ENCODE peak calls at places on chromosomes 5 and 9, in five cellular contexts. N is cardiac muscle cell; Z is GM23248; D is heart right ventricle; Y is CD8-positive, alpha-beta T cell. E is an unnamed sample.
A peak's percentile ranks its signal among the peaks of the same experiment; 100 is the strongest.

GRCh38 chr9:133121200-133122166 is at the start of gene RALGDS:
- DNase-seq in N (peak; percentile 88), Z (peak; percentile 97), D (peak; percentile 91), Y (peak; percentile 93), E (peak; percentile 89)

GRCh38 chr9:110835404-110835803 is 166.8 kb downstream of the MUSK start:
- DNase-seq in N (peak; percentile 88), Z (peak; percentile 85), D (no peak), Y (no peak), E (no peak)

GRCh38 chr9:96408409-96409280 is 9.5 kb downstream of the ZNF367 start:
- DNase-seq in N (no peak), Z (no peak), D (no peak), Y (no peak), E (no peak)

GRCh38 chr5:10863763-10864383 is 102.8 kb upstream of the DAP start:
- DNase-seq in N (peak; percentile 48), Z (peak; percentile 64), D (peak; percentile 38), Y (peak; percentile 59), E (no peak)

GRCh38 chr9:135080286-135081263 is 6.9 kb upstream of the OLFM1 start:
- DNase-seq in N (no peak), Z (no peak), D (no peak), Y (no peak), E (no peak)

GRCh38 chr5:6818594-6819512 is 105.6 kb downstream of the TENT4A start:
- DNase-seq in N (no peak), Z (peak; percentile 14), D (no peak), Y (no peak), E (no peak)

GRCh38 chr9:131270171-131271015 is 5.9 kb downstream of the FAM78A start:
- DNase-seq in N (peak; percentile 32), Z (no peak), D (peak; percentile 92), Y (peak; percentile 73), E (peak; percentile 88)

GRCh38 chr5:1446602-1447343 is 1.5 kb upstream of the SLC6A3 start:
- DNase-seq in N (no peak), Z (no peak), D (no peak), Y (peak; percentile 45), E (no peak)

GRCh38 chr9:110975969-110976368 is 62.3 kb downstream of the LPAR1 start:
- DNase-seq in N (peak; percentile 49), Z (peak; percentile 57), D (no peak), Y (no peak), E (no peak)

GRCh38 chr5:109743770-109744212 is 54.1 kb downstream of the MAN2A1 start:
- DNase-seq in N (peak; percentile 79), Z (peak; percentile 97), D (no peak), Y (no peak), E (no peak)

GRCh38 chr9:38347946-38348345 is 44.6 kb upstream of the ALDH1B1 start:
- DNase-seq in N (no peak), Z (no peak), D (no peak), Y (no peak), E (no peak)

GRCh38 chr5:83472213-83472507 is 616 bp downstream of the VCAN start:
- DNase-seq in N (peak; percentile 14), Z (no peak), D (no peak), Y (no peak), E (no peak)

GRCh38 chr9:91036356-91036755 is 234.7 kb downstream of the SYK start:
- DNase-seq in N (no peak), Z (no peak), D (no peak), Y (no peak), E (no peak)

GRCh38 chr9:99059074-99059894 is 45.6 kb upstream of the TGFBR1 start:
- DNase-seq in N (no peak), Z (peak; percentile 42), D (peak; percentile 49), Y (peak; percentile 53), E (no peak)

DNA sequence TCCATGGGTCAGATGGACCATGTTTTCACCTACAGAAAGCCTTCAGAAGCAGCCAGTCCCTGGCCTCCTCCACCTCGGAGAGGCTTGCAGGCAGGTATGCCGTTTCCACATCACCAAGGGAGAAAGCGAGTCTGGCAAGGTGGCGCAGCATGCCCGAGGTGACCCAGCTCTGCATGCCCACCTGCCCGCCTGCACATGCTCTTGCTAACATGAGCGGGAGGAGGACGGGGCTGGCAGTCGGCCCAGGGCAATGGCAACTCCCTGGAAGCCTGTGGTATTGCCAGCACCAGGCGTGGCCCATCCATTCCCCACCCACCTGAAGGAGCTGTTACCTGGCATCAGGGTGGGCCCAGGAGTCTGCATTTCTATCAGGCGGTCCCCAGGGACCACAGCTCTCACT is 3.3 kb upstream of the NINJ1 start:
- DNase-seq in N (no peak), Z (no peak), D (no peak), Y (no peak), E (no peak)
- H3K4me1 ChIP-seq in N (peaks cover 8% of the 10 kb centered on the region), Z (peaks cover 9% of the 10 kb centered on the region), D (peaks cover 31% of the 10 kb centered on the region), Y (peaks cover 48% of the 10 kb centered on the region), E (peaks cover 27% of the 10 kb centered on the region)

DNA sequence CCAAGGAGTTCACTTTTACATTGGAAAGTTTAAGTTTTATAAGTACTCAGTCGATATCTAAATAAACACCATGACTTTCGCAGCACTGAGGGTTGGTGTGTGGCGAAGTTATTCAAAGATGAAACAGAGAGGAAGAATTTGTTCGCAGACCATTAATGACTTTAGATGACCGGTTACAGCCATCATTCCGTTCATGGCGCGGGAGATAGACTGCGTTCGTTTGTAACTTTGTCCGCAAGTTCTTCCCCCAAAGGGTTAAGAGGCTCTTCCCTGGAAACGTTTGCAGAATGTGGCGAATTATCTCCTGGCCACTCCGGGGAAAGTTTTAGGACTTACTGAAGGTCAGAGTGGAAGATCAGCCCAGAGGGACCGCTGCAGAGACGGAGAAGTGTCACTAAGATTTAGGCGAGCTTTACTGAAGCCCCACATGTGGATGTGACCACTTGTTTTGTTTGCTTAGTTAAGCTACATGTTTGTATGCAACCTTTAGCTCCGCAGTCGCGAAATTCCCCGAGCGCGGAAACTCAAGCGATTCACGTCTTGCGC is 2.2 kb upstream of the FOXD1 start:
- DNase-seq in N (no peak), Z (peak; percentile 67), D (no peak), Y (no peak), E (no peak)
- H3K4me3 ChIP-seq in N (peak overlapping the region; percentile 19), Z (peak overlapping the region; percentile 72), D (peak overlapping the region; percentile 20), Y (no peak overlapping the region), E (no peak overlapping the region)

DNA sequence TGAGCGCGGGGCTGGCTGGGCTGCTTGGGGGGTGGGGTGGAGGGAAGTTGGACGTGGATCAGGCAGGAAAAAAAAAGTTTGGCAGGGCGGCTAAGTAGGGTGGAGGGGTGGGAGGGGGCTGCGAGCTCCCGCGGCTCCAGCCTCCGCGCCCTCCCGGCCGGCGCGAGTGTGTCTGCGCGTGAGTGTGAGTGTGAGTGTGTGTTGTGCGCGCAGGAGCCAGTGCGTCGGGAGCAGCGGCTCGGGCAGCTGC is 2.0 kb downstream of the SMARCA2 start:
- DNase-seq in N (no peak), Z (no peak), D (peak; percentile 64), Y (no peak), E (no peak)
- H3K4me1 ChIP-seq in N (peaks cover 8% of the 10 kb centered on the region), Z (peaks cover 29% of the 10 kb centered on the region), D (peaks cover 51% of the 10 kb centered on the region), Y (peaks cover 40% of the 10 kb centered on the region), E (peaks cover 49% of the 10 kb centered on the region)

GRCh38 chr5:177477701-177478477 is 4.5 kb upstream of the DBN1 start:
- DNase-seq in N (no peak), Z (peak; percentile 41), D (no peak), Y (no peak), E (no peak)
- H3K4me3 ChIP-seq in N (no peak overlapping the region), Z (no peak overlapping the region), D (no peak overlapping the region), Y (no peak overlapping the region), E (no peak overlapping the region)

DNA sequence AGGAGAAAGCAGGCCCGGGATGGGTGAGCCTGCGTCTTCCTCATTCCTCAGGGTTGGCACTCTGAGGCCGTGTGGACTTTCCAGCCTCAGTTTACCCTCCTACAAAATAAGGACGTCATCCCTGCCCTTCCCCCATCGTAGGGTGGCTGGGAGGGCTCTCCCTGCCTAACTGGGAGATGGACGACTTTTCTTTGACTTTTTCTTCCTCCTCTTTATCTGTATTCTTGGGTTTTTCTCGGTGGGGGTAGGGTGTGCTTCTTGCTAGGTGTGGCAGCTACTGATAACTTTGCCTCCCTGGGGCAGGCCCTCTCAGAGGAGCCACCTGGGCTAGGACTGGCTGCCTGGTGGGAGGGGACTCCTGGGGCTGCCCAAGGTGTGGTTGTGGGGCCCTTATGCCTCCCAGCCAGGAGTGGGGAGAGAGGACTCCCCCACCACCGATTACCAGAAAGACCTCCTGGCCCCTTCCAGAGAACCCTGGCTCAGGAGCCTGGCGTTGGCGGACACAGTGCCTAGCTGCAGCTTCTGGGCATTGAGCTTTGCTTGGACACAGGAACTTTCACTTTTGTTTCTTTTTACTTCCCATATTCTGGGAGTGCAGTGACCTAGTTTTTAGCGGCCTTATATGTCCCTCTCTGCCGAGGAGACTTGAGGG is 6.1 kb downstream of the GLIPR2 start:
- DNase-seq in N (no peak), Z (peak; percentile 13), D (no peak), Y (no peak), E (no peak)
- H3K4me1 ChIP-seq in N (no peaks in the 10 kb centered on the region), Z (no peaks in the 10 kb centered on the region), D (peaks cover 99% of the 10 kb centered on the region), Y (peaks cover 94% of the 10 kb centered on the region), E (peaks cover 59% of the 10 kb centered on the region)

DNA sequence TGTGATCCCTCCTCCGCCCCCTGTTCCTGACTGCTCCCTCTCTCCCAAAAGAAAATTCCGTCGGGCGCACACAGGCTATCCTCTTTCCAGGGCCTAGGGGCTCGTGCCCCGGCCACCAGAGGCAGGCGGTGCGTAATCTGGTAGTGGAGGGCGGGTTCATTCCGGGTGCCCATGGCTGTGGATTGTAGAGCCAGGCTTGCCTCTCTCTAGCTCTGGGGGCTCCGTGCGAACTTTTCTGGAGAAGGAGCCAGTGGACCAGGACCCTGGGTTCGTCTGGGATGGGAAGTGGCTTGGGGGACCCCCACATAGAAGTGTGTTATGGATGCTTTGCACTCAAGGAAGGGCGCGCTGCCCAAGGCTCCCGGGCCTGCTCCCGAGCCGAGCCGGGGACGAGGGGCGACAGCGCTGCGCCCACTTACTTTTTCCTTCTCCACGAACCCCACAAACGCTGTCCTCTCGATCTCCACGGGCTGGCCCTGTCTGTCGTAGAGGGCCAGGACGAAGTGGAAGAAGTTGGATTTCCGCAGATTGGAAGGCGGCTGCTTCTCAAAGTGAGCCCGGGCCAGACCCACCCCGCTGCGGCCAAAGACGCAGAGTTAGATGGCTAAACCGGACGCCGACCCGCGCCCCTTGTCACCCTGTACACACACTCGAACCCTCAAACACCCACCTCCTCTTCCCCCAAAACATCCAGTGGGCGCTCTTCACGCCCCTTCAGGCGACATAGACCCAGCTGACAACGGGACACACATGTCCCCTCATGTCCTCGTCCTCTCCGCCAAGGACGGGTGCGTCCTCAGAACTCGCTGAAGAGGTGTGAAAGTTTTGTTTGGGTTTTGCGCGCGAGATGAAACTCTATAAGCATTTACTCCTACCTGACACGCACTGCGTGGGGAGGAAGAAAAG is 2.9 kb downstream of the EBF1 start:
- DNase-seq in N (no peak), Z (no peak), D (no peak), Y (no peak), E (no peak)
- H3K4me3 ChIP-seq in N (no peak overlapping the region), Z (peak overlapping the region; percentile 99), D (peak overlapping the region; percentile 59), Y (no peak overlapping the region), E (peak overlapping the region; percentile 64)

DNA sequence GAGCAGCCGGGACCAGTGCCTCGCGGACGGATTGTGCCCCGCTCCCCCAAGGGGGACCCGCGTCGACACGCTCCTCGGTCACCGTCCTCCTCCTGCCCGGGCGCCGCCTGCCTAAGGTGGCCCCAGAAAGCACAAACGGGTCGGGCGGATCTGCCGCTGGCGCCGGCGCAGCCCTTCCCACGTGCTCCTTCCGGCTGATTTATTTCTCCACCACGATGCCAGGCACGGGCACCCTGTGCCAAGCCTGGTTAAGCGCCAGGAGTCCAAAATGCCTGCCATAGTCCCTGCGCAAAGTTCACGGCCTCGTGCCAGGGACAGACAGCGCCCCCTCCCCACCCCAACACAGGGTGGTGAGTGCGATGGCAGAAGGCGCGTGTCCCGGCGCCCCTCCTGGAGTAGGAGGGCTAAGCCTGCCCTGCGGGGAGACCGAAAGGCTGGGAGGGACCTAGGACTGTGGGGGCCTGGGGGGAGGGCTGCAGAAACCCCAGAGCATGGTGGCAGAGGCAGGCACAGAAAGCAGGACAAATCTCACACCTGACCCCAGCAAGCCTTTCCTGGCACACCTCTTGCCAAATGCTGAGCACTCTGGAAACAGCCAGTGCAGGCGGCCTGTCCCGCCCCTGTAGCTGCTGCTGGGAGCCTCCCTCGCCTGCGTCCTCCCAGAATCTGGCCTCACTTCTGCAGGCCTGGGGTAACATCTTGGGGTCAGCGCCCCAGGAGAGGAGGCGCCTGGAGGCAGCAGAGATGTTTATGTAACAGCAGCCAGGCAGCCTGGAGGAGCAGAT is 1.0 kb upstream of the NOTCH1 start:
- DNase-seq in N (peak; percentile 75), Z (peak; percentile 62), D (no peak), Y (peak; percentile 65), E (peak; percentile 78)
- H3K4me1 ChIP-seq in N (peaks cover 20% of the 10 kb centered on the region), Z (peaks cover 16% of the 10 kb centered on the region), D (peaks cover 69% of the 10 kb centered on the region), Y (peaks cover 35% of the 10 kb centered on the region), E (peaks cover 63% of the 10 kb centered on the region)

E was measured in right atrium auricular region.